ENCODE peak calls at places on chromosomes 7 and 10, in ten cellular contexts. B is IMR-90, X is foreskin keratinocyte, K is AG10803, A is AG04450, I is astrocyte of the spinal cord, M is GM13977, H is PC-3, G is pancreas, S is stomach. N is an unnamed sample.
A peak's percentile ranks its signal among the peaks of the same experiment; 100 is the strongest.

GRCh38 chr7:155979566-155979965 is 167.3 kb upstream of the SHH start:
- DNase-seq in B (no peak), X (no peak), K (no peak), A (no peak), I (no peak), M (no peak), H (no peak), G (no peak), S (peak; percentile 19), N (no peak)

GRCh38 chr10:103969857-103970627 is 3.1 kb downstream of the SLK start:
- DNase-seq in B (no peak), X (no peak), K (no peak), A (no peak), I (no peak), M (no peak), H (no peak), G (no peak), S (no peak), N (no peak)

GRCh38 chr7:130272456-130273080 is 5.9 kb downstream of the CPA2 start:
- DNase-seq in B (no peak), X (peak; percentile 77), K (no peak), A (no peak), I (no peak), M (no peak), H (no peak), G (peak; percentile 74), S (no peak), N (no peak)

GRCh38 chr10:130485958-130486680 is 349.9 kb downstream of the GLRX3 start:
- DNase-seq in B (no peak), X (no peak), K (no peak), A (no peak), I (no peak), M (no peak), H (no peak), G (no peak), S (no peak), N (no peak)

GRCh38 chr10:97780991-97781540 is 9.3 kb upstream of the SFRP5 start:
- DNase-seq in B (no peak), X (no peak), K (no peak), A (no peak), I (no peak), M (no peak), H (no peak), G (no peak), S (no peak), N (no peak)

GRCh38 chr10:88091490-88092061 is 228.2 kb downstream of the PTEN start:
- DNase-seq in B (no peak), X (peak; percentile 85), K (no peak), A (no peak), I (no peak), M (peak; percentile 71), H (no peak), G (no peak), S (peak; percentile 38), N (no peak)

GRCh38 chr10:122325235-122325634 is 49.3 kb upstream of the PLEKHA1 start:
- DNase-seq in B (no peak), X (no peak), K (no peak), A (no peak), I (no peak), M (no peak), H (no peak), G (no peak), S (no peak), N (no peak)

GRCh38 chr7:121960678-121961461 is 87.9 kb downstream of the PTPRZ1 start:
- DNase-seq in B (peak; percentile 87), X (peak; percentile 99), K (peak; percentile 83), A (peak; percentile 26), I (peak; percentile 78), M (no peak), H (peak; percentile 51), G (no peak), S (no peak), N (peak; percentile 90)

GRCh38 chr7:126727930-126728331 is 524.8 kb downstream of the GRM8 start:
- DNase-seq in B (no peak), X (peak; percentile 81), K (peak; percentile 35), A (no peak), I (peak; percentile 65), M (no peak), H (peak; percentile 2), G (no peak), S (no peak), N (no peak)

GRCh38 chr10:110215286-110215685 is 7.9 kb downstream of the MXI1 start:
- DNase-seq in B (no peak), X (no peak), K (no peak), A (no peak), I (no peak), M (no peak), H (no peak), G (no peak), S (no peak), N (no peak)

GRCh38 chr7:98300595-98301372 is 19.3 kb downstream of the BRI3 start:
- DNase-seq in B (no peak), X (no peak), K (no peak), A (no peak), I (no peak), M (no peak), H (no peak), G (peak; percentile 41), S (no peak), N (no peak)

GRCh38 chr10:44242826-44243225 is 142.1 kb downstream of the CXCL12 start:
- DNase-seq in B (no peak), X (no peak), K (no peak), A (no peak), I (no peak), M (peak; percentile 1), H (no peak), G (no peak), S (no peak), N (no peak)

GRCh38 chr10:101297901-101298451 is 56.0 kb upstream of the BTRC start:
- DNase-seq in B (peak; percentile 39), X (peak; percentile 32), K (peak; percentile 35), A (no peak), I (peak; percentile 42), M (peak; percentile 81), H (peak; percentile 57), G (peak; percentile 82), S (peak; percentile 72), N (peak; percentile 5)

GRCh38 chr10:74058658-74059057 is 60.7 kb downstream of the VCL start:
- DNase-seq in B (no peak), X (peak; percentile 11), K (peak; percentile 29), A (no peak), I (no peak), M (no peak), H (peak; percentile 77), G (no peak), S (no peak), N (no peak)

GRCh38 chr10:124992462-124993344 is 50.8 kb downstream of the ZRANB1 start:
- DNase-seq in B (peak; percentile 63), X (no peak), K (peak; percentile 74), A (peak; percentile 15), I (peak; percentile 72), M (peak; percentile 20), H (peak; percentile 68), G (no peak), S (peak; percentile 72), N (peak; percentile 61)

GRCh38 chr10:129963076-129963830 is 821 bp downstream of the EBF3 start:
- DNase-seq in B (peak; percentile 40), X (no peak), K (peak; percentile 22), A (no peak), I (no peak), M (no peak), H (no peak), G (no peak), S (no peak), N (no peak)

GRCh38 chr7:50940621-50941020 is 157.9 kb upstream of the GRB10 start:
- DNase-seq in B (no peak), X (peak; percentile 9), K (peak; percentile 61), A (no peak), I (peak; percentile 52), M (no peak), H (no peak), G (no peak), S (no peak), N (peak; percentile 33)

GRCh38 chr10:25508112-25508815 is 333.5 kb downstream of the GPR158 start:
- DNase-seq in B (no peak), X (no peak), K (no peak), A (no peak), I (no peak), M (no peak), H (no peak), G (no peak), S (no peak), N (no peak)

GRCh38 chr7:69403169-69403568 is 195.1 kb upstream of the AUTS2 start:
- DNase-seq in B (no peak), X (no peak), K (no peak), A (no peak), I (no peak), M (peak; percentile 58), H (no peak), G (no peak), S (no peak), N (no peak)

GRCh38 chr10:3465406-3465891 is 292.9 kb upstream of the PITRM1 start:
- DNase-seq in B (peak; percentile 15), X (peak; percentile 70), K (no peak), A (no peak), I (no peak), M (no peak), H (peak; percentile 59), G (no peak), S (no peak), N (no peak)

GRCh38 chr7:100584677-100585510 is 1.0 kb downstream of the LRCH4 start:
- DNase-seq in B (peak; percentile 89), X (peak; percentile 65), K (peak; percentile 46), A (no peak), I (peak; percentile 66), M (no peak), H (peak; percentile 48), G (peak; percentile 80), S (peak; percentile 43), N (peak; percentile 74)

GRCh38 chr10:13649844-13650520 is 63.2 kb downstream of the PRPF18 start:
- DNase-seq in B (no peak), X (no peak), K (no peak), A (no peak), I (no peak), M (no peak), H (no peak), G (no peak), S (no peak), N (no peak)
- TF ChIP-seq CTCF in B (no peak), X (no peak), K (no peak), A (no peak), I (no peak), M (no peak), H (no peak), G (no peak), S (no peak), N (no peak)

GRCh38 chr7:46015107-46015868 is 94.2 kb upstream of the IGFBP3 start:
- DNase-seq in B (peak; percentile 26), X (no peak), K (peak; percentile 40), A (no peak), I (peak; percentile 23), M (no peak), H (no peak), G (peak; percentile 51), S (no peak), N (no peak)
- TF ChIP-seq CTCF in B (no peak), X (no peak), K (no peak), A (no peak), I (no peak), M (no peak), H (no peak), G (no peak), S (no peak), N (no peak)

GRCh38 chr7:131835141-131835540 is 278.7 kb upstream of the PODXL start:
- DNase-seq in B (no peak), X (no peak), K (no peak), A (no peak), I (no peak), M (no peak), H (no peak), G (no peak), S (no peak), N (no peak)
- TF ChIP-seq CTCF in B (no peak), X (no peak), K (no peak), A (no peak), I (no peak), M (no peak), H (no peak), G (no peak), S (no peak), N (no peak)

GRCh38 chr7:7566651-7567611 is at the start of gene MIOS:
- DNase-seq in B (peak; percentile 67), X (peak; percentile 65), K (peak; percentile 70), A (peak; percentile 26), I (peak; percentile 75), M (peak; percentile 97), H (peak; percentile 81), G (peak; percentile 93), S (peak; percentile 90), N (peak; percentile 51)
- TF ChIP-seq CTCF in B (no peak), X (no peak), K (no peak), A (no peak), I (no peak), M (no peak), H (no peak), G (no peak), S (no peak), N (no peak)

N was measured in HFFc6.